ENCODE peak calls at places on chromosomes 13 and 19, in seven cellular contexts. Q is IMR-90, L is upper lobe of left lung, X is aorta, U is fibroblast of lung, Y is brain microvascular endothelial cell, M is kidney epithelial cell. T is an unnamed sample.

GRCh38 chr19:39160523-39160861 is 34.9 kb downstream of the PAK4 start:
- DNase-seq in Q (peak; percentile 72), L (no peak), X (peak; percentile 88), U (peak; percentile 64), Y (peak; percentile 5), M (no peak), T (no peak)

GRCh38 chr19:45507864-45508680 is 793 bp downstream of the VASP start:
- DNase-seq in Q (no peak), L (peak; percentile 84), X (peak; percentile 84), U (peak; percentile 44), Y (no peak), M (no peak), T (no peak)

GRCh38 chr19:4635763-4636135 is 3.6 kb upstream of the TNFAIP8L1 start:
- DNase-seq in Q (no peak), L (no peak), X (no peak), U (no peak), Y (no peak), M (no peak), T (no peak)

GRCh38 chr13:27923794-27924528 is 4.2 kb downstream of the PDX1 start:
- DNase-seq in Q (no peak), L (peak; percentile 81), X (no peak), U (no peak), Y (no peak), M (no peak), T (no peak)

GRCh38 chr19:4369109-4369887 is 25.9 kb downstream of the MPND start:
- DNase-seq in Q (no peak), L (peak; percentile 88), X (no peak), U (peak; percentile 56), Y (no peak), M (peak; percentile 51), T (peak; percentile 85)

GRCh38 chr19:16641695-16642094 is 13.7 kb upstream of the MED26 start:
- DNase-seq in Q (no peak), L (no peak), X (no peak), U (no peak), Y (no peak), M (no peak), T (no peak)

GRCh38 chr13:52130641-52131040 is 1.8 kb upstream of the NEK5 start:
- DNase-seq in Q (no peak), L (no peak), X (no peak), U (no peak), Y (no peak), M (no peak), T (peak; percentile 47)

GRCh38 chr13:46334008-46334407 is 53.0 kb downstream of the RUBCNL start:
- DNase-seq in Q (no peak), L (no peak), X (no peak), U (no peak), Y (no peak), M (no peak), T (no peak)

GRCh38 chr19:13401388-13401787 is 104.9 kb downstream of the CACNA1A start:
- DNase-seq in Q (peak; percentile 46), L (no peak), X (no peak), U (peak; percentile 60), Y (peak; percentile 20), M (no peak), T (peak; percentile 42)

GRCh38 chr13:109397285-109397684 is 389.1 kb downstream of the IRS2 start:
- DNase-seq in Q (no peak), L (no peak), X (no peak), U (no peak), Y (no peak), M (no peak), T (no peak)

GRCh38 chr13:99962242-99962641 is 9.3 kb downstream of the ZIC5 start:
- DNase-seq in Q (no peak), L (no peak), X (no peak), U (no peak), Y (no peak), M (no peak), T (no peak)

GRCh38 chr13:99959538-99960230 is 11.9 kb downstream of the ZIC5 start:
- DNase-seq in Q (no peak), L (peak; percentile 82), X (no peak), U (no peak), Y (no peak), M (no peak), T (no peak)

GRCh38 chr13:99961634-99962033 is 9.9 kb downstream of the ZIC5 start:
- DNase-seq in Q (no peak), L (no peak), X (no peak), U (no peak), Y (no peak), M (no peak), T (no peak)

GRCh38 chr13:99959127-99959529 is 12.4 kb downstream of the ZIC5 start:
- DNase-seq in Q (no peak), L (no peak), X (no peak), U (no peak), Y (no peak), M (no peak), T (no peak)

DNA sequence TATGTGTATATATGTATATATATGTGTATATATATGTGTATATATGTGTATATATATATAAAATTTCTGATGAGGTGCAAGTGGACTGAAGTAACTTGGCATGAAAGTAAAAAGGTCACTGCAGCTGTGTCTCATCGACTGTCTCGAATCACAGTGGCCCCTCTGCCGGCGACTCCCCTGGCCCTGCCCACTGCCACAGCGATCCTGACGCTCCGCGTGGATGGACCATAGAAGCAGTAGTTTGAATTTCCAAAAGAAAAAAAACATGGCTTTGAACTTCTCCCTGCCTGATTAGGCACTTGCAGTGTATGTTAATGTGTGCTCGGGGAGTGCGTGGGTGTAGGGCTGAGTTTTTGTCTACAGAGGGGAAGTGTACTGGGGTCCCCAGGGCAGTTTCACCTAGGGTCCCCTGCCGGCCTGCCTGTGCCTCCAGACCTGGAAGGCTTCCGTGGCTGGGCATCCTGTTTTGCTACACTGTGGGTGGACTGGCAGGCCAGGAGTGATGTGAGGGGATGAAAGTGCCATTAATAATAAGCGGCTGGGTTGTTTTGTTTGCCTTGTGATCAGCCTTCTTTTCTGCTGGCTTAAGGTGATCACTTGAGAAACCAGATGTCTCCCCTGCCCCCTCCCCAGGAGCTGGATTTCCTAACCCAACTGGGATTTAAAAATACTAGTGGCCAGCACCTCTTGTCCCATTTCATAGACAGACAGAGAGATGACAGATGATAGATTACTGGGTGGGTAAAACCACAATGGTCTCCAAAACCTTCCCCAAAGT is 10.7 kb downstream of the ZIC5 start:
- DNase-seq in Q (no peak), L (no peak), X (no peak), U (no peak), Y (no peak), M (no peak), T (no peak)
- H3K27me3 ChIP-seq in Q (peaks cover 80% of the 10 kb centered on the region), L (peaks cover 53% of the 10 kb centered on the region), X (no peaks in the 10 kb centered on the region), U (peaks cover 59% of the 10 kb centered on the region), Y (peaks cover 7% of the 10 kb centered on the region), M (peaks cover 70% of the 10 kb centered on the region), T (peaks cover 100% of the 10 kb centered on the region)

DNA sequence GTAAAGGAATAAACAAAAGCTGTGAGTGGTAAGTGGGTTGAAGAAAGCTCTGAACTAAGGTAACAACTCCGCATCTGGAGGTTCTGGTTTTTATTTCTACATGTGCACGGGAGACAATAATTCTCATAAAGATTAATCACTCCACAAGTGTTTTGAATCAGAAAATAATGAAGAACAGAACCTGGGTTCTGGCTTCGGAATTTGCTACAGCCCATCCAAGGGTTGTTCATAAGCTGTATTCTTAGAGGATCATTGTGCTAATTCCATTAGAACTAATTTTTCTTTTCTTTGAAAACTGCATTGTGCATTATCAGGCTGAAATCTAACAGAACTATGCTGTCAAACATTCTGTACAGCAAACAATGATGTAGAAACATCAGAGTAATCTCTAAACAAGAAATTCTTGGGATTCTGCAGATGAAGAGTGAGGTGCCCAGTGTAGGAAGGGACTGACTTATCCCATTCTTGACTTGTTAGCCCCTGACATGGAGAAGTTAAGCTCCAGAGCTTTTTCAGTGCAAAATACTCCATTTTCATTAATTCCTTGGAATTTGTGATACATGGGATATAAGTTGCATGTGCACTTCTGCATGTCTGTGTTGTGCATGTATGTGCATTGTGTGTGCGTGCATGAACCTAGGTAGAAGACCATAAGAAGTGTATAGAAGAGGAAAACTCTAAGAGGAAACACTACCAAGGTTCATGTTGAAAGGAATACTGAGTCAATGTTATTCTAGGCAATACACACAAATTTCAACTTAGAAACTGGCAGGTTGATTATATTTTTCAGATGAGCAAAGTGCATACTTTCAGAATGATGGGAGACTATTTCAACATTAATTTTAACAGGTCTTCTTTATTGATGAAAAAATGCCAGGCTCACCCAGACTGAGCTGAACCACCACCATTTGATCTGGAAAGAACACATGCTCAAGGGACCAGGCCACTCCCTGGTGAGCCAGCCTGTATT is 368.4 kb downstream of the COG6 start:
- DNase-seq in Q (no peak), L (no peak), X (no peak), U (no peak), Y (no peak), M (no peak), T (no peak)
- H3K27me3 ChIP-seq in Q (no peaks in the 10 kb centered on the region), L (no peaks in the 10 kb centered on the region), X (no peaks in the 10 kb centered on the region), U (no peaks in the 10 kb centered on the region), Y (no peaks in the 10 kb centered on the region), M (no peaks in the 10 kb centered on the region), T (no peaks in the 10 kb centered on the region)

DNA sequence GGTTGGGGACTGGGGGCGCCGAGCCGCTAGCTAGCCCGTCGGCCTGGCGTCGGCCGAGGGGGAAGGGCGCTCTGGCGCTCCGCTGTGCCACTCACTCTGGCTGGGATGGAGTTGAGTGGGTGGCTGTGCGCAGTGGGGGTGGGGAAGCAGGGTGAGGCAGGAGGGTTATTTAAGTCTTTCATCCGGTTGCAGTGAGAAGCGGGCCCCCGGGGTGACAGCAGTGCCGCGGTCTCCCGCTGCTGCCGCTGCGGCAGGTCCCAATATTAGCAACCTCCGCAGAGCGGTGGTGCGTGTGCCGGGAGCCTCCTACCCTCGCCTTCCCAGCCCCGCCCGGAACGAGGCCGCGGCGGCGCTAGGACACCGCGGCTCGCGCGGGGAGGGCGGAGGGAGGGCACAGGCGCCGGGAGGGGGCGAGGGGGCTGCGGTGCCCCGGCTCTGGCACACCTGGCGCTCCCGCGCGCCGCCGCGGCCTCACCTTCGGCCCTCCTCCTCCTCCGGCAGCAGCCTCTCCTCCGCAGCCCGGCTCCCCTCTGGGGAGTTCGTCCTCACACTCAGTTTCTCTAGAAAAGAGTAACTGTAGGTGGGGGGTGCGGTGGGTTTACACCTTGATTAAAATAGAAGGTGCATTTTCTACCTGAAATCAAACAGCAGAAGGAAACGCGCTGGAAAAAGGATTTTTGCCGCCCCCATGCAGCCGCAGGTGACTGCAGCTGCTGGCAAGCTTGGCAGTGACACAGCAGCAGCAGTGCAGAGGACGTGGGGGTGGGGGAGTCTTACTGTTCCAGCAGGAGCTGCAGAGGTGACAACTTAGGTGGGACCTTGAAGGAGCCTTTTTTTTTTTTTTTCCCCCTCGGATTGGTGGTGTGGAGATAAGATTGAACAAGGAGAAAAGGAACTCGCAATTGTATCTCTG is 4.5 kb downstream of the FGF9 start:
- DNase-seq in Q (no peak), L (peak; percentile 90), X (no peak), U (no peak), Y (no peak), M (no peak), T (no peak)
- H3K27me3 ChIP-seq in Q (peaks cover 47% of the 10 kb centered on the region), L (peaks cover 22% of the 10 kb centered on the region), X (no peaks in the 10 kb centered on the region), U (peaks cover 45% of the 10 kb centered on the region), Y (peaks cover 49% of the 10 kb centered on the region), M (peaks cover 10% of the 10 kb centered on the region), T (peaks cover 59% of the 10 kb centered on the region)

GRCh38 chr13:20140487-20140886 is 20.4 kb downstream of the GJA3 start:
- DNase-seq in Q (no peak), L (no peak), X (no peak), U (no peak), Y (no peak), M (no peak), T (no peak)

GRCh38 chr13:20141238-20142018 is 19.4 kb downstream of the GJA3 start:
- DNase-seq in Q (no peak), L (no peak), X (no peak), U (no peak), Y (no peak), M (no peak), T (no peak)

GRCh38 chr13:20142927-20143480 is 17.8 kb downstream of the GJA3 start:
- DNase-seq in Q (no peak), L (peak; percentile 64), X (no peak), U (no peak), Y (no peak), M (no peak), T (no peak)

GRCh38 chr13:20144141-20144850 is 16.6 kb downstream of the GJA3 start:
- DNase-seq in Q (no peak), L (no peak), X (no peak), U (no peak), Y (no peak), M (no peak), T (no peak)

GRCh38 chr13:20142019-20142926 is 18.6 kb downstream of the GJA3 start:
- DNase-seq in Q (no peak), L (peak; percentile 81), X (no peak), U (no peak), Y (no peak), M (no peak), T (no peak)
- H3K27me3 ChIP-seq in Q (peaks cover 19% of the 10 kb centered on the region), L (peaks cover 14% of the 10 kb centered on the region), X (no peaks in the 10 kb centered on the region), U (peaks cover 29% of the 10 kb centered on the region), Y (peaks cover 40% of the 10 kb centered on the region), M (peaks cover 49% of the 10 kb centered on the region), T (peaks cover 86% of the 10 kb centered on the region)